ENCODE peak calls at places on chromosomes 5 and 9, in nine cellular contexts. Y, P, C, A, D, J, N, M and U are unnamed samples. For H3K36me3, the result is how much of the 10 kb centered on the place peaks cover.

GRCh38 chr9:21452681-21453080 is 12.4 kb downstream of the IFNA1 start:
- DNase-seq in D (no peak), N (no peak), P (no peak), Y (no peak), C (no peak), A (no peak), J (no peak), M (no peak), U (no peak)

GRCh38 chr9:130296783-130297055 is 31.2 kb downstream of the HMCN2 start:
- DNase-seq in Y (no peak), A (no peak), D (no peak), P (no peak), C (no peak), M (no peak), J (no peak), N (no peak), U (no peak)

GRCh38 chr5:73748510-73749410 is 122.8 kb downstream of the ARHGEF28 start:
- DNase-seq in C (peak), N (peak), M (peak), A (no peak), P (no peak), D (no peak), Y (no peak), J (peak), U (peak)

GRCh38 chr9:69564557-69564956 is 107.6 kb downstream of the APBA1 start:
- DNase-seq in D (no peak), P (no peak), N (no peak), M (no peak), Y (no peak), A (no peak), C (no peak), J (no peak), U (no peak)

GRCh38 chr5:543755-544674 is 19.8 kb upstream of the SLC9A3 start:
- DNase-seq in Y (no peak), M (no peak), C (no peak), D (no peak), P (peak), J (peak), N (peak), A (peak), U (peak)

GRCh38 chr5:159262472-159262858 is 625 bp upstream of the UBLCP1 start:
- DNase-seq in J (no peak), A (peak), N (no peak), M (no peak), P (no peak), C (no peak), Y (no peak), D (no peak), U (no peak)

GRCh38 chr5:177491429-177491945 is 5.9 kb downstream of the PDLIM7 start:
- DNase-seq in N (no peak), J (no peak), P (no peak), A (no peak), Y (peak), M (peak), C (no peak), D (peak), U (no peak)

GRCh38 chr9:35859995-35860348 is 10.2 kb downstream of the OR13J1 start:
- DNase-seq in P (no peak), A (no peak), J (no peak), C (no peak), Y (no peak), D (no peak), M (no peak), N (no peak), U (no peak)

GRCh38 chr5:84597904-84598303 is 213.2 kb upstream of the EDIL3 start:
- DNase-seq in J (no peak), D (no peak), Y (no peak), N (no peak), P (no peak), A (no peak), M (no peak), C (no peak), U (no peak)

GRCh38 chr9:136342191-136343120 is 15.1 kb downstream of the GPSM1 start:
- DNase-seq in Y (peak), N (peak), M (peak), A (peak), P (peak), J (peak), D (peak), C (no peak), U (peak)

GRCh38 chr9:87551692-87552303 is 54.1 kb downstream of the DAPK1 start:
- DNase-seq in J (no peak), N (no peak), P (no peak), M (no peak), A (no peak), D (no peak), Y (peak), C (no peak), U (no peak)

GRCh38 chr5:91160751-91161285 is 222.3 kb downstream of the ARRDC3 start:
- DNase-seq in A (no peak), D (no peak), C (no peak), J (no peak), N (no peak), Y (no peak), P (no peak), M (no peak), U (no peak)

GRCh38 chr9:130997925-130998595 is 10.9 kb upstream of the LAMC3 start:
- DNase-seq in J (peak), Y (peak), M (peak), N (peak), A (peak), D (peak), C (no peak), P (peak), U (peak)

GRCh38 chr9:137064027-137064879 is 6.1 kb downstream of the SAPCD2 start:
- DNase-seq in P (peak), J (peak), C (no peak), M (peak), N (peak), D (peak), Y (peak), A (peak), U (peak)

GRCh38 chr5:57438162-57438561 is 44.4 kb downstream of the ACTBL2 start:
- DNase-seq in J (no peak), N (no peak), M (peak), A (no peak), D (no peak), P (no peak), C (no peak), Y (no peak), U (no peak)

GRCh38 chr5:118520771-118521415 is 467.5 kb downstream of the DTWD2 start:
- DNase-seq in D (no peak), C (no peak), J (no peak), P (no peak), M (no peak), A (no peak), Y (peak), N (no peak), U (no peak)

GRCh38 chr5:15645376-15645775 is 145.4 kb downstream of the FBXL7 start:
- DNase-seq in P (no peak), A (no peak), D (no peak), Y (no peak), M (peak), J (no peak), N (no peak), C (no peak), U (no peak)

GRCh38 chr9:16058131-16058549 is 505.3 kb downstream of the CCDC171 start:
- DNase-seq in Y (no peak), J (no peak), A (no peak), M (peak), D (no peak), C (no peak), P (no peak), N (no peak), U (no peak)

GRCh38 chr5:10307206-10308148 is at the start of gene CMBL:
- DNase-seq in A (peak), N (peak), J (peak), P (no peak), M (peak), C (no peak), Y (peak), D (no peak), U (no peak)

GRCh38 chr5:32942225-32942989 is 231.3 kb downstream of the NPR3 start:
- DNase-seq in D (peak), C (no peak), Y (peak), N (no peak), A (peak), P (no peak), M (peak), J (no peak), U (no peak)

GRCh38 chr5:2128696-2129340 is 246.1 kb upstream of the IRX4 start:
- DNase-seq in D (no peak), J (no peak), Y (no peak), M (no peak), P (no peak), N (no peak), A (no peak), C (no peak), U (no peak)

GRCh38 chr5:59301727-59302126 is 591.8 kb downstream of the PDE4D start:
- DNase-seq in Y (no peak), J (no peak), P (no peak), D (no peak), C (no peak), A (no peak), N (no peak), M (peak), U (no peak)

GRCh38 chr5:20077186-20077585 is 89.2 kb upstream of the CDH18 start:
- DNase-seq in A (no peak), P (no peak), M (no peak), Y (no peak), J (no peak), N (no peak), D (no peak), C (no peak), U (no peak)

GRCh38 chr5:181221792-181222629 is 1.1 kb upstream of the TRIM41 start:
- DNase-seq in A (peak), N (peak), D (peak), Y (peak), P (peak), M (peak), C (peak), J (peak), U (peak)

GRCh38 chr5:96854067-96854466 is 22.2 kb upstream of the ERAP2 start:
- DNase-seq in C (no peak), M (no peak), J (no peak), Y (no peak), D (no peak), P (no peak), N (no peak), A (no peak), U (no peak)

GRCh38 chr5:20694121-20694520 is 706.1 kb upstream of the CDH18 start:
- DNase-seq in N (no peak), A (no peak), Y (no peak), P (no peak), C (no peak), M (no peak), D (no peak), J (no peak), U (no peak)

GRCh38 chr5:19048750-19049149 is 939.2 kb downstream of the CDH18 start:
- DNase-seq in M (no peak), Y (no peak), A (no peak), P (no peak), N (no peak), C (no peak), D (no peak), J (no peak), U (no peak)
- H3K36me3 ChIP-seq in M (under half), Y (under half), A (under half), P (under half), N (under half), C (under half), D (under half), J (under half), U (under half)

GRCh38 chr5:82107277-82107676 is 135.5 kb downstream of the ATG10 start:
- DNase-seq in Y (no peak), A (no peak), D (no peak), M (peak), P (no peak), N (no peak), J (no peak), C (no peak), U (no peak)
- TF ChIP-seq CTCF in Y (peak), A (peak), D (no peak), M (peak), P (no peak), N (peak), J (peak), C (peak), U (peak)

GRCh38 chr9:134759001-134759607 is 117.5 kb downstream of the COL5A1 start:
- DNase-seq in D (no peak), M (no peak), C (no peak), P (no peak), N (no peak), Y (no peak), A (no peak), J (no peak), U (no peak)
- H3K36me3 ChIP-seq in D (under half), M (under half), C (half or more), P (under half), N (under half), Y (under half), A (under half), J (under half), U (under half)

DNA sequence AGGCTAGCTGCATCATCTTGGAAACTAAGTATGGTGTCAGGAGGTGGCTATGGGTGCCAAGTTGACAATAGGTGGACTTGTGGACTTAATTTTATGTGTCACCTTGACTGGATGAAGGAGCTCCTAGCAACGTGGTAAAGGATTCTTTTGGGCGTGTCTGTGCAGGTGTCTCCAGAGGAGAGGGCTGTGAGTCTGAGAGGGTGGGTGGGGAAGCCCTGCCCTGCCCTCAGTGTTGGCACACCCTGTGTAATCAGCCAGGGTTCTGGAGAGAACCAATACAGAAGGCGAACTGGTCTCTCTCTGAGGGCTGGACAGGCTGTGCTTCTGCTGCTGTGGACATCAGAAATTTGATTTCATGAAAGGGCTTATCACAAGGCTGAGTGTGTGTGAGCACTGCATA is 61.0 kb downstream of the GTF3C4 start:
- DNase-seq in C (no peak), P (no peak), D (no peak), N (no peak), M (no peak), A (peak), Y (no peak), J (no peak), U (no peak)
- TF ChIP-seq CTCF in C (no peak), P (no peak), D (no peak), N (no peak), M (no peak), A (no peak), Y (no peak), J (no peak), U (no peak)

DNA sequence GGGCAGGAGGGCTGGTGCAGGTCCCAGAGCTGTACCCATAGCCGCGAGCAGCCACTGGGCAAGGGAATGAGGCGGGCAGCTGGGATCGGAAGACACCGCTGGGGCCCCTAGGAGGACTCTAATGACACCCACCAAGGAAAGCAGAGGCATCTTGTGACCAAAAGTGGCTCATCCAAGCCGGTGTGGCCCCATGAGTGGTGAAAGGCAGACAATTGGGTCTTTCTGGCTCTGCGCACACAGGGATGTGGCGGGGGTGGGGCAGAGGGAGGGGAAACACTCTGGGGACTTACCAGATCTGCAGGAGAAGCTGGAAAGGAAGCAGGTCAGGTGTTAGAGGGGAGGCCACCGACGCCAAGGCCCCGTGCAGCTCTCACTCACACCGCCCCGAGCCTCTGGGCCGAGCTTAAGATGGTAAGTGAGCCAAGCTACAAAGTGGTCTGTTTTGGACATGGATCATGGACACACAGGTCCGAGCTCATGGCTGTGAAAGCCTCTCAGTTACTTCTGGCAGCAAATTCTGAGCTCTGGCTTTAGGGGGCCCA is 42.3 kb upstream of the SARDH start:
- DNase-seq in P (no peak), A (no peak), N (no peak), Y (no peak), D (no peak), M (no peak), J (peak), C (no peak), U (no peak)
- H3K36me3 ChIP-seq in P (under half), A (under half), N (under half), Y (under half), D (half or more), M (under half), J (under half), C (under half), U (half or more)

GRCh38 chr5:39699164-39699563 is 274.4 kb upstream of the DAB2 start:
- DNase-seq in P (no peak), D (no peak), N (no peak), C (no peak), Y (no peak), M (no peak), J (no peak), A (no peak), U (no peak)
- TF ChIP-seq CTCF in P (no peak), D (no peak), N (no peak), C (no peak), Y (no peak), M (no peak), J (no peak), A (no peak), U (no peak)

GRCh38 chr9:129001504-129002325 is 26.4 kb downstream of the SH3GLB2 start:
- DNase-seq in M (no peak), J (peak), Y (no peak), A (no peak), C (no peak), D (no peak), P (no peak), N (no peak), U (no peak)
- H3K36me3 ChIP-seq in M (under half), J (half or more), Y (under half), A (under half), C (under half), D (half or more), P (half or more), N (half or more), U (under half)